ENCODE peak calls at places on chromosomes 12 and 14, in nine cellular contexts. One of them, this sample, is unnamed.

GRCh38 chr12:131137836-131138637 is 184.3 kb downstream of the ADGRD1 start:
- DNase-seq in GM23338: no peak
- DNase-seq in SK-N-SH: peak; percentile 69
- DNase-seq in PC-3: peak; percentile 65
- DNase-seq in MM.1S: no peak
- DNase-seq in HCT116: no peak
- DNase-seq in GM23248: peak; percentile 47
- DNase-seq in OCI-LY7: no peak
- DNase-seq in hepatocyte: peak; percentile 47
- DNase-seq in this sample: no peak

GRCh38 chr12:39620664-39621658 is 1.4 kb upstream of the ABCD2 start:
- DNase-seq in HCT116: no peak
- DNase-seq in GM23338: no peak
- DNase-seq in hepatocyte: no peak
- DNase-seq in PC-3: peak; percentile 6
- DNase-seq in OCI-LY7: peak; percentile 49
- DNase-seq in SK-N-SH: no peak
- DNase-seq in GM23248: no peak
- DNase-seq in MM.1S: peak; percentile 71
- DNase-seq in this sample: no peak

GRCh38 chr14:51691176-51691575 is 39.5 kb downstream of the FRMD6 start:
- DNase-seq in GM23248: peak; percentile 72
- DNase-seq in HCT116: no peak
- DNase-seq in MM.1S: no peak
- DNase-seq in GM23338: no peak
- DNase-seq in SK-N-SH: no peak
- DNase-seq in OCI-LY7: no peak
- DNase-seq in PC-3: peak; percentile 31
- DNase-seq in hepatocyte: no peak
- DNase-seq in this sample: no peak

GRCh38 chr12:109156586-109156985 is 40.2 kb downstream of the ACACB start:
- DNase-seq in SK-N-SH: no peak
- DNase-seq in GM23248: no peak
- DNase-seq in MM.1S: no peak
- DNase-seq in HCT116: no peak
- DNase-seq in hepatocyte: no peak
- DNase-seq in OCI-LY7: no peak
- DNase-seq in GM23338: no peak
- DNase-seq in PC-3: no peak
- DNase-seq in this sample: no peak

GRCh38 chr12:76790564-76791552 is 26.9 kb downstream of the ZDHHC17 start:
- DNase-seq in PC-3: peak; percentile 57
- DNase-seq in GM23248: peak; percentile 46
- DNase-seq in MM.1S: peak; percentile 48
- DNase-seq in SK-N-SH: peak; percentile 36
- DNase-seq in GM23338: peak; percentile 51
- DNase-seq in OCI-LY7: peak; percentile 58
- DNase-seq in hepatocyte: peak; percentile 41
- DNase-seq in HCT116: peak; percentile 6
- DNase-seq in this sample: peak; percentile 46

GRCh38 chr14:52011557-52011956 is 22.2 kb downstream of the RTRAF start:
- DNase-seq in MM.1S: no peak
- DNase-seq in HCT116: no peak
- DNase-seq in SK-N-SH: no peak
- DNase-seq in GM23248: no peak
- DNase-seq in PC-3: no peak
- DNase-seq in GM23338: no peak
- DNase-seq in OCI-LY7: no peak
- DNase-seq in hepatocyte: no peak
- DNase-seq in this sample: no peak

GRCh38 chr14:50260511-50260910 is 29.1 kb upstream of the SOS2 start:
- DNase-seq in hepatocyte: no peak
- DNase-seq in MM.1S: peak; percentile 24
- DNase-seq in OCI-LY7: peak; percentile 58
- DNase-seq in SK-N-SH: peak; percentile 19
- DNase-seq in PC-3: peak; percentile 71
- DNase-seq in GM23338: peak; percentile 59
- DNase-seq in GM23248: peak; percentile 65
- DNase-seq in HCT116: peak; percentile 3
- DNase-seq in this sample: peak; percentile 26

GRCh38 chr12:28974166-28974565 is 174.9 kb upstream of the FAR2 start:
- DNase-seq in OCI-LY7: no peak
- DNase-seq in GM23338: no peak
- DNase-seq in hepatocyte: no peak
- DNase-seq in GM23248: peak; percentile 33
- DNase-seq in PC-3: no peak
- DNase-seq in MM.1S: no peak
- DNase-seq in HCT116: no peak
- DNase-seq in SK-N-SH: no peak
- DNase-seq in this sample: no peak

GRCh38 chr14:96039633-96040311 is 610 bp downstream of the C14orf132 start:
- DNase-seq in OCI-LY7: no peak
- DNase-seq in PC-3: no peak
- DNase-seq in GM23248: peak; percentile 64
- DNase-seq in HCT116: no peak
- DNase-seq in SK-N-SH: peak; percentile 78
- DNase-seq in hepatocyte: peak; percentile 38
- DNase-seq in MM.1S: no peak
- DNase-seq in GM23338: peak; percentile 72
- DNase-seq in this sample: peak; percentile 69

GRCh38 chr12:121996050-121996944 is 25.4 kb upstream of the BCL7A start:
- DNase-seq in SK-N-SH: no peak
- DNase-seq in MM.1S: no peak
- DNase-seq in GM23338: no peak
- DNase-seq in HCT116: no peak
- DNase-seq in GM23248: no peak
- DNase-seq in PC-3: no peak
- DNase-seq in hepatocyte: no peak
- DNase-seq in OCI-LY7: no peak
- DNase-seq in this sample: no peak

GRCh38 chr12:122001379-122002209 is 20.1 kb upstream of the BCL7A start:
- DNase-seq in hepatocyte: no peak
- DNase-seq in PC-3: no peak
- DNase-seq in SK-N-SH: no peak
- DNase-seq in OCI-LY7: no peak
- DNase-seq in HCT116: no peak
- DNase-seq in GM23248: no peak
- DNase-seq in MM.1S: no peak
- DNase-seq in GM23338: peak; percentile 39
- DNase-seq in this sample: peak; percentile 69

GRCh38 chr12:121992059-121992879 is 29.4 kb upstream of the BCL7A start:
- DNase-seq in GM23248: peak; percentile 98
- DNase-seq in OCI-LY7: no peak
- DNase-seq in hepatocyte: peak; percentile 38
- DNase-seq in PC-3: peak; percentile 99
- DNase-seq in MM.1S: no peak
- DNase-seq in SK-N-SH: no peak
- DNase-seq in GM23338: no peak
- DNase-seq in HCT116: no peak
- DNase-seq in this sample: no peak

DNA sequence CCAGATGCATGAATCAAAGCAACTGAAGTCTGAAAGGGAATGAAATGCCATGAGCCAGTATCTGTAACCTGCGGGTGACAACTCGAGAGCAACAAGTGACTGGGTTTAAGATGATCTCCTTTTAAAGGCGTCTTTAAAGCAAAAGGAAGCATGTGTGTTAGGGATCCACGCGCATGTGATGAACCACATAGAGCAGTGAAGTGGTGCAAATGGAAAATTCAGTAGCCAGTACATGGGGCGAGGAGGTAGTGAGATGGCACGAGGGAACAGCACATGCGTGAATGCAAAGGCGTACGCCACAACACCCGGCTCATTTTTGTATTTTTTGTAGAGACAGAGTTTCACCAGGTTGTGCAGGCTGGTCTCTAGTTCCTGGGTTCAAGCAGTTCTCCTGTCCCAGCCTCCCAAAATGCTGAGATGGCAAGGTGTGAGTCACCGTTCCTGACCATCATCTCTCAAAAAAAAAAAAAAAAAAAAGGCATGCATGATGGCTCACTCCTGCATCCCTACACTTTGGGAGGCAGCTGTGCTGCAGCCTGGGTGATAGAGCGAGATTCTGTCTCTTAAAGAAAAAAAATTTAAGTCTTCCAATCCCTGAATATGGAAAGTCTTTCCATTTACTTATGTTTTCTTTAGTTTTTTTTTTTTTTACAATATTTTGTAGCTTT is 24.6 kb upstream of the BCL7A start:
- DNase-seq in HCT116: no peak
- DNase-seq in PC-3: peak; percentile 44
- DNase-seq in SK-N-SH: no peak
- DNase-seq in OCI-LY7: no peak
- DNase-seq in GM23338: no peak
- DNase-seq in hepatocyte: no peak
- DNase-seq in GM23248: peak; percentile 49
- DNase-seq in MM.1S: no peak
- DNase-seq in this sample: no peak
- TF ChIP-seq EZH2phosphoT487 in HCT116: no peak
- TF ChIP-seq EZH2phosphoT487 in PC-3: no peak
- TF ChIP-seq EZH2phosphoT487 in SK-N-SH: no peak
- TF ChIP-seq EZH2phosphoT487 in OCI-LY7: no peak
- TF ChIP-seq EZH2phosphoT487 in GM23338: no peak
- TF ChIP-seq EZH2phosphoT487 in hepatocyte: no peak
- TF ChIP-seq EZH2phosphoT487 in GM23248: no peak
- TF ChIP-seq EZH2phosphoT487 in MM.1S: no peak
- TF ChIP-seq EZH2phosphoT487 in this sample: no peak

DNA sequence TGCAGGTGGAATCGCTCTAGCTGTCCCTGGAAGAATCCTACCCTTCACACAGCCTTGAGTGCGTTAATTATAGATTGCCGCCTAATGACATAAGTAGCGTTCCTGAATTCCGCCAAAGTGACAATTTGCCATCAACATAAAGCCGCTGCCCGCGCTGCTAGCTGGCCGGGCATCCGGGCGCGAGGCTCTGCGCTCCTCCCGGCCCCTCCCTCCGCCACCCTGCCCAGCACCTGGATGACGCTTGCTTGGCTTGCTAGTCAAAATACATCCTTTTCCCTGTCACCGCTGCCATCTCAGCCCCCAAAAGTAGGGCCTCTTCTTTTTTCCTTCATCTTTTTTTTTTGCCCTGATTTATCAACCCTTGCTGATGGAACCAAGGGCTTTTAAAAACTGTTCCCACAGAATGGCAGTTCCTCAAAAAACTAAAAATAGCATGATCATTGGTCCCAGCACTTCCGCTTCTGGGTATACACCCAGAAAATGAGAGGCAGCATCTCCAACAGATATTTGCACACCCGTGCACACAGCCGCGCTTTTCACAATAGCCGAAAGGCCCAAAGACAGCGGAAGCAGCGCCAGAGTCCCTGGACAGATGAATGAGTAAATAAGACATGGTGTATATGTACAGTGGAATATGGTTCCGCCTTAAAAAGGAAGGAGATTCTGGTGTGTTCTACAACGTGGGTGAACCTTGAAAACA is 235.3 kb downstream of the BCL11B start:
- DNase-seq in PC-3: no peak
- DNase-seq in SK-N-SH: no peak
- DNase-seq in GM23248: no peak
- DNase-seq in hepatocyte: no peak
- DNase-seq in MM.1S: no peak
- DNase-seq in GM23338: no peak
- DNase-seq in HCT116: no peak
- DNase-seq in OCI-LY7: no peak
- DNase-seq in this sample: peak; percentile 30
- H3K4me3 ChIP-seq in PC-3: no peak overlapping the region
- H3K4me3 ChIP-seq in SK-N-SH: no peak overlapping the region
- H3K4me3 ChIP-seq in GM23248: peak overlapping the region; percentile 47
- H3K4me3 ChIP-seq in hepatocyte: no peak overlapping the region
- H3K4me3 ChIP-seq in MM.1S: no peak overlapping the region
- H3K4me3 ChIP-seq in GM23338: no peak overlapping the region
- H3K4me3 ChIP-seq in HCT116: no peak overlapping the region
- H3K4me3 ChIP-seq in OCI-LY7: no peak overlapping the region
- H3K4me3 ChIP-seq in this sample: no peak overlapping the region

GRCh38 chr14:22225526-22226133 is 363.4 kb downstream of the DAD1 start:
- DNase-seq in GM23338: no peak
- DNase-seq in GM23248: peak; percentile 39
- DNase-seq in MM.1S: no peak
- DNase-seq in PC-3: peak; percentile 62
- DNase-seq in HCT116: no peak
- DNase-seq in hepatocyte: no peak
- DNase-seq in OCI-LY7: no peak
- DNase-seq in SK-N-SH: no peak
- DNase-seq in this sample: no peak
- H2AFZ ChIP-seq in GM23338: no peak overlapping the region
- H2AFZ ChIP-seq in GM23248: no peak overlapping the region
- H2AFZ ChIP-seq in MM.1S: no peak overlapping the region
- H2AFZ ChIP-seq in PC-3: peak overlapping the region; percentile 67
- H2AFZ ChIP-seq in HCT116: no peak overlapping the region
- H2AFZ ChIP-seq in hepatocyte: no peak overlapping the region
- H2AFZ ChIP-seq in OCI-LY7: peak overlapping the region; percentile 9
- H2AFZ ChIP-seq in SK-N-SH: peak overlapping the region; percentile 49
- H2AFZ ChIP-seq in this sample: no peak overlapping the region

GRCh38 chr12:82687020-82687951 is 580 bp downstream of the TMTC2 start:
- DNase-seq in GM23338: peak; percentile 81
- DNase-seq in OCI-LY7: peak; percentile 73
- DNase-seq in MM.1S: peak; percentile 85
- DNase-seq in SK-N-SH: no peak
- DNase-seq in GM23248: peak; percentile 84
- DNase-seq in HCT116: peak; percentile 35
- DNase-seq in hepatocyte: peak; percentile 67
- DNase-seq in PC-3: peak; percentile 56
- DNase-seq in this sample: peak; percentile 72

GRCh38 chr12:82688619-82689018 is 1.9 kb downstream of the TMTC2 start:
- DNase-seq in PC-3: no peak
- DNase-seq in SK-N-SH: no peak
- DNase-seq in GM23248: no peak
- DNase-seq in hepatocyte: no peak
- DNase-seq in HCT116: no peak
- DNase-seq in MM.1S: no peak
- DNase-seq in GM23338: no peak
- DNase-seq in OCI-LY7: no peak
- DNase-seq in this sample: peak; percentile 15

GRCh38 chr12:82685721-82686222 is 934 bp upstream of the TMTC2 start:
- DNase-seq in hepatocyte: peak; percentile 99
- DNase-seq in GM23338: peak; percentile 98
- DNase-seq in MM.1S: peak; percentile 96
- DNase-seq in PC-3: peak; percentile 97
- DNase-seq in SK-N-SH: peak; percentile 74
- DNase-seq in HCT116: peak; percentile 86
- DNase-seq in GM23248: peak; percentile 98
- DNase-seq in OCI-LY7: peak; percentile 96
- DNase-seq in this sample: peak; percentile 97

GRCh38 chr12:82686223-82687019 is at the start of gene TMTC2:
- DNase-seq in hepatocyte: peak; percentile 97
- DNase-seq in MM.1S: peak; percentile 90
- DNase-seq in PC-3: peak; percentile 97
- DNase-seq in SK-N-SH: peak; percentile 95
- DNase-seq in GM23338: peak; percentile 93
- DNase-seq in HCT116: peak; percentile 76
- DNase-seq in GM23248: peak; percentile 96
- DNase-seq in OCI-LY7: peak; percentile 88
- DNase-seq in this sample: peak; percentile 93

DNA sequence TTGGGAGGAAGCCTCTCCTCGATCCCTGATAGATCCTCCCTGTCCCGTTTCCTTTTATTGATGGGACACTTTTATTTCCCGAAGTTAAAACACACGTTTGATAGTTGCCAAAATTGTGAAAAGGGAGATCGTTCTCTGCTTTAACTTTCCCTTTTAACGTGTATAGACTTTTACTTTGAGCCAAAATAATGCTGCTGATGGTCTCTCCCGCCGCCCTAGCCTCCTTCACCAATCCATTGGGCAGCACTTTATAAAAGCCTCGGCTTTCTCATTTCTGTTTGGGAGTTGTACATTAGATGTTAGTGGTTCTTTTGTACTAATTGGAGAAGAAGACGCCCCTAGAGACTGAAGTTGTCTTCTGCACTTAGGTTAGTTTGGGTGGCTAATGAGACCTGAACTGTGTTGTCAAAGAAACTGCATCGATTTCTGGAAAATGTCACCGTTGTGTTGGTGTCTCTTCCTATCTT is 1.4 kb downstream of the TMTC2 start:
- DNase-seq in hepatocyte: peak; percentile 10
- DNase-seq in OCI-LY7: peak; percentile 44
- DNase-seq in HCT116: no peak
- DNase-seq in MM.1S: peak; percentile 16
- DNase-seq in PC-3: peak; percentile 45
- DNase-seq in GM23248: peak; percentile 42
- DNase-seq in GM23338: no peak
- DNase-seq in SK-N-SH: peak; percentile 15
- DNase-seq in this sample: peak; percentile 38
- TF ChIP-seq EZH2phosphoT487 in hepatocyte: no peak
- TF ChIP-seq EZH2phosphoT487 in OCI-LY7: no peak
- TF ChIP-seq EZH2phosphoT487 in HCT116: no peak
- TF ChIP-seq EZH2phosphoT487 in MM.1S: no peak
- TF ChIP-seq EZH2phosphoT487 in PC-3: no peak
- TF ChIP-seq EZH2phosphoT487 in GM23248: no peak
- TF ChIP-seq EZH2phosphoT487 in GM23338: no peak
- TF ChIP-seq EZH2phosphoT487 in SK-N-SH: no peak
- TF ChIP-seq EZH2phosphoT487 in this sample: no peak

This sample was measured in neural progenitor cell.